ENCODE peak calls at places on chromosome 18, in eight cellular contexts. B is stomach; T is left ventricle myocardium inferior; E is cardiac muscle cell; H is IMR-90; V is BE2C; W is MM.1S; D is CD8-positive, alpha-beta T cell. K is an unnamed sample. For H3K27me3, the result is how much of the 10 kb centered on the place peaks cover.

GRCh38 chr18:40012931-40013609 is 1942.0 kb upstream of the PIK3C3 start:
- DNase-seq in B (no peak), H (no peak), W (no peak), D (no peak), E (no peak), T (no peak), V (no peak), K (no peak)

GRCh38 chr18:78697446-78697845 is 282.2 kb upstream of the SALL3 start:
- DNase-seq in V (no peak), D (no peak), H (no peak), B (no peak), T (no peak), W (no peak), E (no peak), K (no peak)

GRCh38 chr18:67467188-67467587 is 49.3 kb downstream of the DSEL start:
- DNase-seq in T (no peak), D (no peak), H (no peak), E (no peak), B (no peak), W (no peak), V (no peak), K (no peak)

GRCh38 chr18:3055201-3055600 is 42.3 kb upstream of the LPIN2 start:
- DNase-seq in V (no peak), W (no peak), T (no peak), E (peak), H (no peak), D (no peak), B (no peak), K (no peak)

GRCh38 chr18:71807586-71807985 is 736.6 kb downstream of the CBLN2 start:
- DNase-seq in E (no peak), H (peak), V (no peak), B (no peak), W (no peak), T (no peak), D (no peak), K (no peak)

GRCh38 chr18:2893056-2893455 is 46.2 kb downstream of the EMILIN2 start:
- DNase-seq in V (no peak), H (no peak), D (no peak), B (no peak), T (no peak), W (no peak), E (no peak), K (no peak)

GRCh38 chr18:58545338-58546096 is 83.4 kb downstream of the ALPK2 start:
- DNase-seq in T (no peak), V (no peak), B (no peak), W (no peak), D (no peak), H (no peak), E (no peak), K (no peak)

GRCh38 chr18:61883547-61883946 is 9.3 kb downstream of the RNF152 start:
- DNase-seq in D (no peak), B (no peak), H (peak), E (no peak), T (no peak), W (no peak), V (no peak), K (no peak)

GRCh38 chr18:10006261-10006903 is 92.6 kb downstream of the VAPA start:
- DNase-seq in B (no peak), W (no peak), H (peak), E (peak), T (no peak), D (no peak), V (no peak), K (no peak)

GRCh38 chr18:61333746-61334490 is 688 bp downstream of the CDH20 start:
- DNase-seq in B (no peak), T (no peak), H (no peak), V (no peak), W (no peak), D (no peak), E (peak), K (no peak)

GRCh38 chr18:61570070-61570469 is 236.8 kb downstream of the CDH20 start:
- DNase-seq in V (no peak), B (no peak), W (no peak), H (no peak), E (no peak), D (no peak), T (no peak), K (no peak)

GRCh38 chr18:77250501-77250925 is 865 bp downstream of the GALR1 start:
- DNase-seq in W (no peak), B (no peak), D (no peak), E (no peak), T (no peak), H (no peak), V (peak), K (no peak)
- H3K27me3 ChIP-seq in W (under half), B (half or more), D (under half), E (half or more), T (half or more), H (under half), V (under half), K (under half)

DNA sequence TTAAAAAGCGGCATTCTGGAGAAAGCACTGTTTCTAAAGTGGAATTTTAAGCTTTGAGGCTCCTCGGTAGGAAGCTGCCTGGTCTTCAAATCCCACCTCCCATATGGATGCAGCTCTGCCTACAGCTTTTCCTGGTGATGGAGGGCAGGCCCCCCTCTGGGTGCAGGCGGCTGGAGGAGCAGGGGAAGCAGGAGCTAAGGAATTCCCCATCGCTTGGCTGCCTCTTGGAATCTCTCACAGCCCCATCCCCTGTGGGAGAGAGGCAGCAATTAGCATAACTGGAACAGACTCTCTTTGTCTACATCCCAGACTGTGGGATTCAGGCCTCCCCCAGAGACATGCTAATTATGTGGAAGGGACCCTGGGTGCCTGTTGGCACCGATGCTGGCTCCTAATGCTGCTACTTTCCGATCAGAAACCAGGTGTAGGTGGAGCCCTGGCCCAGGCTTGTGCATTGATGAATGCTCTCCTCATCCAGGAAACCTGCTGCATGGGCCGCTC is 51.3 kb downstream of the LIPG start:
- DNase-seq in V (no peak), B (no peak), E (no peak), T (no peak), H (no peak), D (no peak), W (no peak), K (no peak)
- H3K4me3 ChIP-seq in V (no peak), B (no peak), E (no peak), T (no peak), H (no peak), D (no peak), W (no peak), K (no peak)

GRCh38 chr18:75730249-75730648 is 302.7 kb upstream of the SMIM21 start:
- DNase-seq in V (no peak), H (no peak), E (no peak), T (no peak), B (no peak), W (no peak), D (no peak), K (no peak)

GRCh38 chr18:75728621-75729020 is 301.1 kb upstream of the SMIM21 start:
- DNase-seq in B (no peak), E (no peak), H (no peak), W (no peak), V (no peak), T (no peak), D (no peak), K (no peak)

DNA sequence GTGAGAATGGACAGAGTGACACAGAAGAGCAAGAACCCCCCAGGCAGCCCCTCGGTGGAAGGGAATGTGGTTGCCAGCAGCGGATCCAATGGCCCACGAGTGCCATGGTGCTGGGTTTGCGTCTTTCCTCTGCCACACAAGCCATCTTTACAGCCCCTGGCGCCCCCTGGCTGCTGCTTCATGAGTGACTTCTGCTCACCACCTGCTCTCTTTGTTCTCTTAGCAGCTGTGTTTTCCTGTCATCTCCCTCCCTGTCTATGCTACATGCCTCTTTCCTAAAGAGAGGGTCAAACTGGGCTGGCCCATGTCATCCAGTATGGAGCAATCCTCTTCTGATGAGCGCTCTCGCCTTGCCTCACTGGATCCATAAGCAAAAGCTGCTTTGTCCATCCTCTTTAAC is 300.0 kb upstream of the SMIM21 start:
- DNase-seq in V (peak), T (peak), D (no peak), H (peak), E (peak), W (no peak), B (no peak), K (no peak)
- TF ChIP-seq CTCF in V (peak), T (peak), D (no peak), H (peak), E (peak), W (peak), B (peak), K (no peak)

DNA sequence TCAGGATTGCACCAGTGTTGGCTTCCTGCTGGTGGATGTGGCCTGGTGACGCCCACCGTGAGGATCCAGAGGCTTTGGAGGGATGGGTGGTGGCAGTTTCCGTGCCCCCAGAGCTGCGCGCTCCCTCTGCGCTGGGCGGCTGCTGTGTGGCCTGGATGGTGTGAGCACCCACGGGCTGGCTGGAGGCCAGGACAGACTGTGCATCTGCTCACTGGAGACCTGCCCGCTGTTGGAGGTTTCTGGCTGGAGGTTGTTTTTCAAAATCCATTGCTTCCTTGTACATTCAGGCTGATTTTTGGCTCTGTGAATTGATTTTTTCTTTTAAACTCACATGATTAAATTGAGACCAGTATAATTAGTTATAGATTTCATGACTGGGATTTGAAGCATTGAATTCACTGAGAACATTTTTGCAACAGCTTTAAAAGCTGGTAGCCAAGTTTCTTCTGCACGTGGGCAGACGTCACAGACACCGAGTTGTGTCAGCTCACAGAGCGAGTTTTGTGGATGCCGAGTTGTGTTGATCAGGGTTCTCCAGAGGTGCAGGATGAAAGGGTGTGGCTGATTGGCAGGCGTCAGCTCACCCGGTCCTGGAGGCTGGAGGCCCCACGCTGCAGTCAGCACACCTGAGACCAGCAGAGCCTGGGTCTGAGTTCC is 72.8 kb downstream of the KCNG2 start:
- DNase-seq in V (no peak), B (no peak), E (no peak), T (no peak), W (no peak), D (no peak), H (no peak), K (no peak)
- H3K27me3 ChIP-seq in V (under half), B (under half), E (under half), T (under half), W (under half), D (under half), H (under half), K (under half)

GRCh38 chr18:28114472-28114871 is 62.5 kb downstream of the CDH2 start:
- DNase-seq in E (peak), D (no peak), W (no peak), B (no peak), V (no peak), T (no peak), H (peak), K (no peak)
- H3K4me3 ChIP-seq in E (no peak), D (no peak), W (no peak), B (no peak), V (no peak), T (no peak), H (no peak), K (no peak)